ENCODE peak calls at places on chromosome 3, in four cellular contexts. G is esophagus muscularis mucosa, C is ovary, B is transverse colon. Z is an unnamed sample.

GRCh38 chr3:8491750-8492149 is 9.9 kb upstream of the LMCD1 start:
- DNase-seq in G (no peak), C (no peak), B (peak; percentile 16), Z (no peak)

GRCh38 chr3:64815195-64815627 is 127.4 kb upstream of the ADAMTS9 start:
- DNase-seq in G (no peak), C (no peak), B (no peak), Z (no peak)

GRCh38 chr3:15319575-15319974 is 12.8 kb downstream of the SH3BP5 start:
- DNase-seq in G (no peak), C (peak; percentile 57), B (no peak), Z (peak; percentile 57)

GRCh38 chr3:47475570-47476329 is at the start of gene SCAP:
- DNase-seq in G (peak; percentile 98), C (peak; percentile 92), B (peak; percentile 96), Z (peak; percentile 92)

GRCh38 chr3:46996689-46997452 is 17.4 kb downstream of the NBEAL2 start:
- DNase-seq in G (no peak), C (no peak), B (no peak), Z (no peak)

GRCh38 chr3:27528798-27529197 is 44.6 kb upstream of the SLC4A7 start:
- DNase-seq in G (no peak), C (no peak), B (no peak), Z (no peak)

GRCh38 chr3:136818191-136818850 is 605 bp upstream of the SLC35G2 start:
- DNase-seq in G (no peak), C (peak; percentile 12), B (peak; percentile 20), Z (no peak)

GRCh38 chr3:133853063-133853924 is 42.4 kb downstream of the RAB6B start:
- DNase-seq in G (no peak), C (no peak), B (no peak), Z (no peak)

GRCh38 chr3:177554900-177555759 is 357.8 kb upstream of the TBL1XR1 start:
- DNase-seq in G (no peak), C (no peak), B (peak; percentile 21), Z (no peak)

GRCh38 chr3:20080956-20081554 is 40.8 kb downstream of the KAT2B start:
- DNase-seq in G (no peak), C (no peak), B (peak; percentile 19), Z (no peak)

GRCh38 chr3:50370594-50370993 is 11.3 kb upstream of the TMEM115 start:
- DNase-seq in G (no peak), C (no peak), B (no peak), Z (no peak)

GRCh38 chr3:45112939-45113338 is 33.2 kb downstream of the CDCP1 start:
- DNase-seq in G (no peak), C (no peak), B (no peak), Z (no peak)

GRCh38 chr3:169664034-169664820 is 715 bp upstream of the MECOM start:
- DNase-seq in G (no peak), C (no peak), B (peak; percentile 15), Z (no peak)

GRCh38 chr3:111073186-111073585 is 1.6 kb downstream of the NECTIN3 start:
- DNase-seq in G (no peak), C (no peak), B (no peak), Z (no peak)

GRCh38 chr3:184399410-184399809 is 19.6 kb downstream of the CHRD start:
- DNase-seq in G (no peak), C (peak; percentile 73), B (no peak), Z (no peak)

GRCh38 chr3:143306419-143306818 is 186.8 kb downstream of the CHST2 start:
- DNase-seq in G (no peak), C (no peak), B (peak; percentile 69), Z (no peak)

GRCh38 chr3:46163551-46163981 is 44.5 kb downstream of the CCR1 start:
- DNase-seq in G (no peak), C (no peak), B (no peak), Z (no peak)

GRCh38 chr3:107740992-107741896 is 218.5 kb downstream of the BBX start:
- DNase-seq in G (no peak), C (no peak), B (no peak), Z (no peak)

GRCh38 chr3:126300001-126300760 is 57.0 kb downstream of the KLF15 start:
- DNase-seq in G (peak; percentile 72), C (no peak), B (no peak), Z (no peak)

GRCh38 chr3:48077835-48078234 is 61.6 kb upstream of the MAP4 start:
- DNase-seq in G (no peak), C (no peak), B (no peak), Z (no peak)

GRCh38 chr3:110940074-110940473 is 131.5 kb upstream of the NECTIN3 start:
- DNase-seq in G (no peak), C (no peak), B (no peak), Z (no peak)

GRCh38 chr3:61114316-61114953 is 136.8 kb downstream of the FHIT start:
- DNase-seq in G (no peak), C (no peak), B (no peak), Z (no peak)

GRCh38 chr3:156535798-156536197 is 19.1 kb downstream of the SSR3 start:
- DNase-seq in G (no peak), C (no peak), B (no peak), Z (no peak)

GRCh38 chr3:2993719-2994118 is 116.5 kb downstream of the IL5RA start:
- DNase-seq in G (no peak), C (no peak), B (no peak), Z (no peak)

GRCh38 chr3:150346956-150347863 is 60.9 kb upstream of the TSC22D2 start:
- DNase-seq in G (no peak), C (no peak), B (no peak), Z (no peak)

GRCh38 chr3:176920806-176921205 is 276.5 kb downstream of the TBL1XR1 start:
- DNase-seq in G (peak; percentile 50), C (no peak), B (no peak), Z (no peak)

GRCh38 chr3:156637480-156638022 is 36.8 kb upstream of the TIPARP start:
- DNase-seq in G (no peak), C (no peak), B (no peak), Z (no peak)

GRCh38 chr3:156024904-156025303 is 95.5 kb upstream of the KCNAB1 start:
- DNase-seq in G (no peak), C (no peak), B (no peak), Z (no peak)

GRCh38 chr3:59908700-59909099 is 858.9 kb upstream of the CFAP20DC start:
- DNase-seq in G (no peak), C (no peak), B (no peak), Z (no peak)

GRCh38 chr3:187571701-187572100 is 98.5 kb downstream of the SST start:
- DNase-seq in G (no peak), C (no peak), B (no peak), Z (no peak)

GRCh38 chr3:132435911-132436425 is 18.7 kb downstream of the DNAJC13 start:
- DNase-seq in G (no peak), C (no peak), B (no peak), Z (no peak)

GRCh38 chr3:19147905-19148767 is at the start of gene KCNH8:
- DNase-seq in G (no peak), C (peak; percentile 7), B (peak; percentile 31), Z (no peak)

GRCh38 chr3:193857996-193858395 is 265.0 kb downstream of the OPA1 start:
- DNase-seq in G (no peak), C (no peak), B (no peak), Z (no peak)

GRCh38 chr3:41026394-41027177 is 172.7 kb upstream of the CTNNB1 start:
- DNase-seq in G (no peak), C (peak; percentile 80), B (peak; percentile 17), Z (no peak)

DNA sequence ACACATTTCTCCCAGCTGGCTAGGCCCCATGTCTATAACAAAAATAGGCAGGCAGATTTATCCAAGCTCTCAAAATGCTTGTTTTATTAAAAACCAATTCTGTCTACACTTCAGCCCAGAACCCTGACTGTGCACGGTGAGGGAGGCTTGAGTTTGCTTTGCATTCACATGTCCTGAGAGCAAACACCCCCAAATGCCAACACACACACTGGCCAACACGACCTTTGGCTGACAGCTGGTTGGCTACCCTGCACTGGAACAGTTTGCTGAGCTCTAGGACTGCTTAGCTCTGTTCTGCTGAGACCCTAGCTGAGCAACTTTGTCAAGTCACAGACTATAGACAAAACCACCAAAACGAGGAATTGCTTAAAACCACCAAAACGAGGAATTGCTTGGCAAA is 3.6 kb downstream of the STIMATE start:
- DNase-seq in G (no peak), C (no peak), B (no peak), Z (no peak)
- TF ChIP-seq EP300 in G (no peak), C (no peak), B (no peak), Z (no peak)

DNA sequence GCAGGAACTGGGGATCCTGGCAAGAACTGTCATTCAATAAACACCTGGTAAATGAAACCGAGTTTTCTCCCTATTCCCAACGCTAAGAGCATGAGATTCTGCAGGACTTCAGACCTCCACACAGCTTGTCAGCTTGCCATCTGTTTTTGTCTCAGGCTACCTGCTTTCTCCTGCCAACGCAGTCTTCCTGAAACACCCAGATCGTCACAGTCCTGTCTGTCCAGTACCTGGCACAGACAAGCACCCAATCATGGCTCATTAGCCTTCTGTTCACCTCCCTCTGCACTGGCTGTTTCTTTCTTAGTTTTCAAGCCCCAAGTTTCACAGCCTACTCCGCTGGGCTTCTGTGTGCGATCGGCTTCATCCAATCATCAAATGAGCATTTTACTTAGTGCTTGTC is 5.0 kb downstream of the SLC12A8 start:
- DNase-seq in G (no peak), C (no peak), B (no peak), Z (no peak)
- TF ChIP-seq POLR2A in G (no peak), C (no peak), B (no peak), Z (no peak)

DNA sequence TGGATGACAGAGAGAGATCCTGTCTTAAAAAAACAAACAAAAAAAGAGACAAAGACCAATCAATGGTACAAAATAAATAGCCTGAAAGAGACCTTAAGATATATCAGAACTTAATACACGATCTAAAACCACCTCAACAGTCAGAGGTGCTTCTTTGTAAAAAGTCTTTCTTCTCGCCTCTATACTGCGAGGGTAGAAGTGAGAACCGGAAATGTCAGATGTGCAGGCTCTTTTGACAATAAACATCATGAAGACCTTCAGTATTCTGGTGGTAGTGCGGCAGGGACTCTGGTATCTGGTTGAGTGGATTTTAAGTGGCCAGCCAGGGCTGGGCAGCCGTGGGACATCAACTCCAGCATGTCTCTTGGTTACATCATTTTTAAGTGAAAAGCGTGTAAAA is 30.0 kb downstream of the RUBCN start:
- DNase-seq in G (no peak), C (no peak), B (no peak), Z (no peak)
- H3K36me3 ChIP-seq in G (peaks cover 46% of the 10 kb centered on the region), C (no peaks in the 10 kb centered on the region), B (peaks cover 14% of the 10 kb centered on the region), Z (peaks cover 3% of the 10 kb centered on the region)

DNA sequence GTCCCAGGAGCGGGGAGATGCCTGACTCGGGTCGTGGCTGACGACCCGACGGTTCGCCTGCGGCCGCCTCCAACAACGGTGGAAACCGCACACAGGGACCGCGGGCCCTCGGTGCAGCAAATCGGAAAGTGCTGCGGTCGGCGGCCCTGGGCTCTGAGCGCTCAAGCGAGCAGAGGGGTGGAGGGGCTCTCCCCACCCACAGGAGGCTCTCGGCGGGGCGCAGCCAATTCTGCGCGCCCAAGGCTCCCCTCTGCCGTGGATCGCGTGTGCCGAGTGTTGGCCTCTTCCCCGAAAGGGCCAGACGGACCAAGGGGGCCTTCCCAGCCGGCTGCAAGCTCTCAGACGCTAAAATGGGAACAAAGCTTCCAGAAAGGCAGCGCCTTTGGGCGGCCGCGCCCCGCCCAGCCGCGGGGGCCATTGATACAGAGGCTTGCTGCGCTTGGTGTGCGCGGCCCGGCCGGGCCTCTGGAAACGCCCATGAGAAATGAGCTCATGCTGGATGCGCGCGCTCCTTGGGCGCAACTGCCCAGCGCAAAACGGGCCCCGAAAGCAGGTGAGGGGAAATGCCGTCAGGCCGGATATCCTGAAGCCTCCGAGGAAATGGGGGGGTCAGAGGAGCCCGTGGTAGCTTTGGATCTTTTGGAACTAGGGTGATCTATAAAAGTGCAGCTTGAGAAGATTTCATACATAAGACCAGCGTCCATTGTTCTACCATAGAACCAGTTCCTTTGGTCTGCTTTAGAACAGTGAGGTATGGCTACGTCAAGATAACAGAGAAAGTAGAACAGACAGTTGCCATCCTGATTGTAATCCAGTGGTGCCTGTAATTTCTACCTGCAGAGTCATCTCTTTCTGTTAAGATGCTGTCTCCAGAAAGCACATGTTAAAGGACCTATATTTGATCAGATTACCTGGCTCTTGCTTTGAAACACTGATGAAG is 1.2 kb upstream of the GSK3B start:
- DNase-seq in G (peak; percentile 97), C (peak; percentile 87), B (peak; percentile 93), Z (peak; percentile 69)
- TF ChIP-seq EP300 in G (no peak), C (no peak), B (no peak), Z (peak; percentile 22)